ENCODE peak calls at places on chromosomes 16 and 17, in seven cellular contexts. X, R, J, B, V, T and O are unnamed samples.

GRCh38 chr16:78784773-78785172 is 685.3 kb downstream of the WWOX start:
- DNase-seq in X (no peak), B (no peak), T (no peak), R (no peak), J (no peak), V (no peak), O (no peak)

GRCh38 chr16:66306366-66307150 is 59.9 kb upstream of the CDH5 start:
- DNase-seq in R (no peak), V (no peak), B (no peak), J (no peak), T (no peak), X (no peak), O (no peak)

GRCh38 chr16:89097528-89097846 is 3.8 kb downstream of the ACSF3 start:
- DNase-seq in X (no peak), R (no peak), V (no peak), T (no peak), J (no peak), B (no peak), O (no peak)

GRCh38 chr17:74736423-74737298 is at the start of gene RAB37:
- DNase-seq in T (peak; percentile 56), V (peak; percentile 39), B (peak; percentile 67), R (peak; percentile 61), X (no peak), J (peak; percentile 65), O (no peak)

GRCh38 chr17:77526259-77526711 is 385.5 kb downstream of the SEC14L1 start:
- DNase-seq in R (no peak), V (no peak), B (no peak), X (no peak), J (no peak), T (no peak), O (no peak)

GRCh38 chr17:63041722-63042121 is 75.7 kb downstream of the TANC2 start:
- DNase-seq in X (no peak), T (no peak), J (no peak), B (no peak), R (no peak), V (no peak), O (no peak)

GRCh38 chr16:72112906-72113615 is 19.4 kb downstream of the DHX38 start:
- DNase-seq in T (no peak), V (no peak), B (no peak), X (no peak), J (no peak), R (no peak), O (no peak)

GRCh38 chr17:35046740-35047283 is 16.7 kb downstream of the RFFL start:
- DNase-seq in J (peak; percentile 54), V (no peak), T (no peak), R (peak; percentile 52), B (peak; percentile 86), X (peak; percentile 38), O (no peak)

GRCh38 chr16:79593074-79593531 is 7.4 kb downstream of the MAF start:
- DNase-seq in R (no peak), X (no peak), B (no peak), V (no peak), T (no peak), J (no peak), O (peak; percentile 12)

GRCh38 chr17:20315821-20316220 is 151.5 kb downstream of the LGALS9B start:
- DNase-seq in V (no peak), R (no peak), B (no peak), X (no peak), T (no peak), J (no peak), O (no peak)

GRCh38 chr17:18967806-18968744 is 16.1 kb downstream of the SLC5A10 start:
- DNase-seq in T (no peak), R (no peak), V (no peak), B (no peak), J (no peak), X (no peak), O (no peak)

GRCh38 chr16:71568541-71568940 is 8.4 kb downstream of the TAT start:
- DNase-seq in J (no peak), X (no peak), T (no peak), R (no peak), B (no peak), V (no peak), O (no peak)

GRCh38 chr17:44354582-44355309 is 8.9 kb downstream of the FAM171A2 start:
- DNase-seq in R (peak; percentile 79), V (peak; percentile 60), X (peak; percentile 49), B (peak; percentile 72), J (peak; percentile 58), T (peak; percentile 70), O (no peak)

GRCh38 chr16:67372664-67373063 is 20.6 kb downstream of the TPPP3 start:
- DNase-seq in R (no peak), V (no peak), T (no peak), B (no peak), X (no peak), J (no peak), O (no peak)

GRCh38 chr17:50661348-50661747 is 26.7 kb downstream of the ABCC3 start:
- DNase-seq in R (no peak), X (no peak), V (no peak), J (no peak), T (no peak), B (no peak), O (no peak)

GRCh38 chr16:30457256-30457655 is 11.6 kb upstream of the SEPHS2 start:
- DNase-seq in J (no peak), V (no peak), T (no peak), R (no peak), X (no peak), B (no peak), O (no peak)

GRCh38 chr17:46771601-46772012 is 46.9 kb downstream of the WNT3 start:
- DNase-seq in T (no peak), X (peak; percentile 8), V (no peak), B (no peak), J (no peak), R (peak; percentile 9), O (peak; percentile 27)